ENCODE peak calls at places on chromosome 19, in ten cellular contexts. One of them, this sample, is unnamed.

GRCh38 chr19:31334849-31335624 is 14.2 kb downstream of the TSHZ3 start:
- DNase-seq in tibial artery: no peak
- DNase-seq in CD8-positive, alpha-beta T cell: no peak
- DNase-seq in ovary: no peak
- DNase-seq in body of pancreas: no peak
- DNase-seq in mammary epithelial cell: peak
- DNase-seq in thyroid gland: no peak
- DNase-seq in uterus: no peak
- DNase-seq in IMR-90: peak
- DNase-seq in adrenal gland: no peak
- DNase-seq in this sample: no peak

GRCh38 chr19:40458597-40458974 is 7.0 kb downstream of the BLVRB start:
- DNase-seq in tibial artery: no peak
- DNase-seq in CD8-positive, alpha-beta T cell: no peak
- DNase-seq in ovary: no peak
- DNase-seq in body of pancreas: no peak
- DNase-seq in mammary epithelial cell: no peak
- DNase-seq in thyroid gland: no peak
- DNase-seq in uterus: no peak
- DNase-seq in IMR-90: no peak
- DNase-seq in adrenal gland: no peak
- DNase-seq in this sample: no peak

GRCh38 chr19:45782820-45783785 is 813 bp upstream of the DMPK start:
- DNase-seq in tibial artery: peak
- DNase-seq in CD8-positive, alpha-beta T cell: no peak
- DNase-seq in ovary: peak
- DNase-seq in body of pancreas: no peak
- DNase-seq in mammary epithelial cell: peak
- DNase-seq in thyroid gland: no peak
- DNase-seq in uterus: peak
- DNase-seq in IMR-90: peak
- DNase-seq in adrenal gland: peak
- DNase-seq in this sample: no peak

GRCh38 chr19:31113250-31113685 is 236.0 kb downstream of the TSHZ3 start:
- DNase-seq in tibial artery: no peak
- DNase-seq in CD8-positive, alpha-beta T cell: no peak
- DNase-seq in ovary: no peak
- DNase-seq in body of pancreas: no peak
- DNase-seq in mammary epithelial cell: no peak
- DNase-seq in thyroid gland: no peak
- DNase-seq in uterus: no peak
- DNase-seq in IMR-90: peak
- DNase-seq in adrenal gland: no peak
- DNase-seq in this sample: no peak

GRCh38 chr19:33409035-33409434 is 35.5 kb downstream of the CEBPG start:
- DNase-seq in tibial artery: no peak
- DNase-seq in CD8-positive, alpha-beta T cell: no peak
- DNase-seq in ovary: no peak
- DNase-seq in body of pancreas: no peak
- DNase-seq in mammary epithelial cell: no peak
- DNase-seq in thyroid gland: no peak
- DNase-seq in uterus: no peak
- DNase-seq in IMR-90: no peak
- DNase-seq in adrenal gland: no peak
- DNase-seq in this sample: no peak

GRCh38 chr19:29404015-29404414 is 121.8 kb upstream of the VSTM2B start:
- DNase-seq in tibial artery: no peak
- DNase-seq in CD8-positive, alpha-beta T cell: no peak
- DNase-seq in ovary: no peak
- DNase-seq in body of pancreas: no peak
- DNase-seq in mammary epithelial cell: no peak
- DNase-seq in thyroid gland: no peak
- DNase-seq in uterus: no peak
- DNase-seq in IMR-90: no peak
- DNase-seq in adrenal gland: no peak
- DNase-seq in this sample: no peak

GRCh38 chr19:35938282-35939224 is 2.4 kb downstream of the LRFN3 start:
- DNase-seq in tibial artery: no peak
- DNase-seq in CD8-positive, alpha-beta T cell: no peak
- DNase-seq in ovary: no peak
- DNase-seq in body of pancreas: no peak
- DNase-seq in mammary epithelial cell: no peak
- DNase-seq in thyroid gland: no peak
- DNase-seq in uterus: no peak
- DNase-seq in IMR-90: no peak
- DNase-seq in adrenal gland: no peak
- DNase-seq in this sample: no peak

GRCh38 chr19:48249502-48250014 is 6.2 kb downstream of the CARD8 start:
- DNase-seq in tibial artery: peak
- DNase-seq in CD8-positive, alpha-beta T cell: peak
- DNase-seq in ovary: no peak
- DNase-seq in body of pancreas: peak
- DNase-seq in mammary epithelial cell: no peak
- DNase-seq in thyroid gland: no peak
- DNase-seq in uterus: no peak
- DNase-seq in IMR-90: no peak
- DNase-seq in adrenal gland: peak
- DNase-seq in this sample: no peak

GRCh38 chr19:56823956-56824355 is 16.6 kb downstream of the PEG3 start:
- DNase-seq in tibial artery: no peak
- DNase-seq in CD8-positive, alpha-beta T cell: no peak
- DNase-seq in ovary: no peak
- DNase-seq in body of pancreas: no peak
- DNase-seq in mammary epithelial cell: no peak
- DNase-seq in thyroid gland: no peak
- DNase-seq in uterus: no peak
- DNase-seq in IMR-90: no peak
- DNase-seq in adrenal gland: no peak
- DNase-seq in this sample: no peak

GRCh38 chr19:36032251-36033104 is at the start of gene CLIP3:
- DNase-seq in tibial artery: peak
- DNase-seq in CD8-positive, alpha-beta T cell: peak
- DNase-seq in ovary: peak
- DNase-seq in body of pancreas: no peak
- DNase-seq in mammary epithelial cell: no peak
- DNase-seq in thyroid gland: no peak
- DNase-seq in uterus: peak
- DNase-seq in IMR-90: peak
- DNase-seq in adrenal gland: peak
- DNase-seq in this sample: peak

DNA sequence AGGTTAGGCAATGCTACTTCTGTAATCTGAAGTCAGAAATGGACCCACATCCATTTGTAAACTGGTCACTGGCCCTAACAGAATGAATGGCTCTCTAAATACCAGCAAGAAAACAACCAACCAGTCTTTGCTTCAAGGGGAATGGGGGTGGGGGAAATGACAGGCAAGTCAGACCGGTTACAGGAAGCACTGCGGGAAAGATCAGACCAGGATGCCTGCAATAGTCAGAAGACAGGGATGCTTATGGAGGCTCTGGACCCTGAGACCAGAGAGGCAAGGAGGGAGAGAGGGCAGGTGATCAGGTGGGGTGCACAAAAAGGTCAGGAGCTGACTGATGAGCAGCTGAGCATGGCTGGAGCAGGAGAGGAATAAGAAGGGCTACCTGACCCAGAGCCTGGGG is 13.1 kb downstream of the MED26 start:
- DNase-seq in tibial artery: no peak
- DNase-seq in CD8-positive, alpha-beta T cell: no peak
- DNase-seq in ovary: no peak
- DNase-seq in body of pancreas: no peak
- DNase-seq in mammary epithelial cell: no peak
- DNase-seq in thyroid gland: no peak
- DNase-seq in uterus: no peak
- DNase-seq in IMR-90: no peak
- DNase-seq in adrenal gland: no peak
- DNase-seq in this sample: no peak
- H3K27ac ChIP-seq in tibial artery: no peak
- H3K27ac ChIP-seq in CD8-positive, alpha-beta T cell: no peak
- H3K27ac ChIP-seq in ovary: no peak
- H3K27ac ChIP-seq in body of pancreas: no peak
- H3K27ac ChIP-seq in mammary epithelial cell: no peak
- H3K27ac ChIP-seq in thyroid gland: no peak
- H3K27ac ChIP-seq in uterus: no peak
- H3K27ac ChIP-seq in IMR-90: no peak
- H3K27ac ChIP-seq in adrenal gland: no peak
- H3K27ac ChIP-seq in this sample: no peak

DNA sequence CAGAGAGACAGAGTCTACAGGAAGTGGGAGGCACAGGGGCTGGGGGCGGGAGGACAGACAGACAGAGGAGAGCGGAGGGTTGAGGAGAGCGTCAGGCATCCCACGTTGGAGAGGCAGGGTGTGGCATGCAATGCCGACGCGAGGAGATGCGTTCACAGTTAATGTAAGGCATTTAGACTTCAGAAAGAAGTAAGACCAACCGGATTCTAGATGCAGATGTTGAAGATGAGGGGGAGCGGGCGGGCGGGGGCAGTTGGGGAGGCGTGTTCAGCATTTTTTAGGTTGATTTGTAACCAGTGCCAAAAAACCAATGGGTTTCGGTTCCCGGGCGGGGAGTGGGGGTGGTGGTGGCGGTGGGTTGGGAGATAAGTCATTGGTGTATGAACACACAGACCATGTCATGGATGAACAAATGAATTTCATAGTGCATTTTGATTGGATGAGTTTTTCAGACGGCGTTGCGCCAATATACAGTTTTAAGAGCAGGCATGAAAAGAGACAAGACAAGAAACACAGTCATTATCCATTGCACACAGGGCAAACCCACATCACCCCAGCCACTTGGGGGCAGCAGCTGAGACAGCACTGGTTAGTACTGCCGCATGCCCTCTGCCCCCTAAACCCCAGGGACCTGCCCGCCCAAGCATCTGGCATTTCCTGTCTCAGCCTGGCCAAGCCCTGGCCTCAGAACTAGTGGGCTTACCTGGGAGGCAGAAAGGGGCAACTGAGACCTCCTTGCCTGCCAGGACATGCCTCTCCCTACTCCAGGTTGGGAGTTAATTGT is 91.3 kb downstream of the IER2 start:
- DNase-seq in tibial artery: no peak
- DNase-seq in CD8-positive, alpha-beta T cell: peak
- DNase-seq in ovary: no peak
- DNase-seq in body of pancreas: no peak
- DNase-seq in mammary epithelial cell: peak
- DNase-seq in thyroid gland: no peak
- DNase-seq in uterus: no peak
- DNase-seq in IMR-90: no peak
- DNase-seq in adrenal gland: no peak
- DNase-seq in this sample: no peak
- TF ChIP-seq CTCF in tibial artery: no peak
- TF ChIP-seq CTCF in CD8-positive, alpha-beta T cell: no peak
- TF ChIP-seq CTCF in ovary: no peak
- TF ChIP-seq CTCF in body of pancreas: no peak
- TF ChIP-seq CTCF in mammary epithelial cell: peak
- TF ChIP-seq CTCF in thyroid gland: no peak
- TF ChIP-seq CTCF in uterus: no peak
- TF ChIP-seq CTCF in IMR-90: no peak
- TF ChIP-seq CTCF in adrenal gland: no peak
- TF ChIP-seq CTCF in this sample: no peak

GRCh38 chr19:1725100-1726064 is 27.9 kb upstream of the ONECUT3 start:
- DNase-seq in tibial artery: no peak
- DNase-seq in CD8-positive, alpha-beta T cell: no peak
- DNase-seq in ovary: peak
- DNase-seq in body of pancreas: peak
- DNase-seq in mammary epithelial cell: peak
- DNase-seq in thyroid gland: no peak
- DNase-seq in uterus: no peak
- DNase-seq in IMR-90: peak
- DNase-seq in adrenal gland: peak
- DNase-seq in this sample: peak

GRCh38 chr19:1729568-1729925 is 23.8 kb upstream of the ONECUT3 start:
- DNase-seq in tibial artery: no peak
- DNase-seq in CD8-positive, alpha-beta T cell: no peak
- DNase-seq in ovary: no peak
- DNase-seq in body of pancreas: no peak
- DNase-seq in mammary epithelial cell: no peak
- DNase-seq in thyroid gland: no peak
- DNase-seq in uterus: no peak
- DNase-seq in IMR-90: no peak
- DNase-seq in adrenal gland: no peak
- DNase-seq in this sample: no peak

GRCh38 chr19:1730157-1730556 is 23.1 kb upstream of the ONECUT3 start:
- DNase-seq in tibial artery: no peak
- DNase-seq in CD8-positive, alpha-beta T cell: no peak
- DNase-seq in ovary: no peak
- DNase-seq in body of pancreas: no peak
- DNase-seq in mammary epithelial cell: no peak
- DNase-seq in thyroid gland: no peak
- DNase-seq in uterus: no peak
- DNase-seq in IMR-90: no peak
- DNase-seq in adrenal gland: no peak
- DNase-seq in this sample: no peak

GRCh38 chr19:1734328-1734966 is 18.9 kb upstream of the ONECUT3 start:
- DNase-seq in tibial artery: no peak
- DNase-seq in CD8-positive, alpha-beta T cell: no peak
- DNase-seq in ovary: no peak
- DNase-seq in body of pancreas: no peak
- DNase-seq in mammary epithelial cell: no peak
- DNase-seq in thyroid gland: no peak
- DNase-seq in uterus: no peak
- DNase-seq in IMR-90: no peak
- DNase-seq in adrenal gland: no peak
- DNase-seq in this sample: no peak

DNA sequence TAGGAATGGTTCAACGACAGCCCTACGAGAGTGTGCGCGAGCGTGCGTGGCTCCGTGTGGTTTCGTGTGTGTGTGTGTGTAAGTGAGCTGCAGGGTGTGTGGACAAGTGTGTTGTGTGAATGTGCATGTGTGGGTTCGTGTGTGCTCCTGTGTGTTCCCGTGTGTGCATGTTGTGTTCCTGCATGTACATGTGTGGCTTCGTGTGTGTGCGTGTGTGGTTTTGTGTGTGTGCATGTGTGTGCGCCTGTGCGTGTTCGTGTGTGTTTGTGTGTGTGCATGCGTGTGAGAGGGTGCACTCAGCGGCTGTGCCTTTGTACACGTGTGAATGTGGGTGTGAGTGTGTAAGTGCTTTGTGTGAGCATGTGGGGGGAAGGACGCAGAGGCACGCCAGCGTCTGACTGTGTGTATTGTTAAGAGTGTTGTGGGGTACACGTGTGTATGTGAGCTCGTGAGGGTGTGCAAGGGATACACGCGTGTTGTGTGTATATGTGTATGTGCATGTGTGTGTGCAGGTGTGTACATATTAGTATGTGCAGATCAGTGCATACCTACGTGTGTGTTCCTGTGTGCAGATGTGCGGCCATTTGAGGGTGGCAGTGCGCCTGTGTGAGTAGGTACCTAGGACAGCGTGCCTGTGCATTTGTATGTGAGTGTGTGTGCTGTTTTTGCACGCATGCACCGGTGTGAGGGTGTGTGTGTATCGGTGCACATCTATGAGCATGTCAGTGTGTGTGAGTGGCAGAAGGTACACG is 24.3 kb upstream of the ONECUT3 start:
- DNase-seq in tibial artery: no peak
- DNase-seq in CD8-positive, alpha-beta T cell: no peak
- DNase-seq in ovary: no peak
- DNase-seq in body of pancreas: no peak
- DNase-seq in mammary epithelial cell: no peak
- DNase-seq in thyroid gland: no peak
- DNase-seq in uterus: no peak
- DNase-seq in IMR-90: no peak
- DNase-seq in adrenal gland: no peak
- DNase-seq in this sample: no peak
- H3K27ac ChIP-seq in tibial artery: no peak
- H3K27ac ChIP-seq in CD8-positive, alpha-beta T cell: no peak
- H3K27ac ChIP-seq in ovary: no peak
- H3K27ac ChIP-seq in body of pancreas: no peak
- H3K27ac ChIP-seq in mammary epithelial cell: no peak
- H3K27ac ChIP-seq in thyroid gland: no peak
- H3K27ac ChIP-seq in uterus: no peak
- H3K27ac ChIP-seq in IMR-90: no peak
- H3K27ac ChIP-seq in adrenal gland: no peak
- H3K27ac ChIP-seq in this sample: no peak

GRCh38 chr19:4436231-4436630 is 21.4 kb downstream of the UBXN6 start:
- DNase-seq in tibial artery: no peak
- DNase-seq in CD8-positive, alpha-beta T cell: no peak
- DNase-seq in ovary: no peak
- DNase-seq in body of pancreas: no peak
- DNase-seq in mammary epithelial cell: no peak
- DNase-seq in thyroid gland: no peak
- DNase-seq in uterus: no peak
- DNase-seq in IMR-90: no peak
- DNase-seq in adrenal gland: no peak
- DNase-seq in this sample: no peak
- TF ChIP-seq CTCF in tibial artery: no peak
- TF ChIP-seq CTCF in CD8-positive, alpha-beta T cell: no peak
- TF ChIP-seq CTCF in ovary: no peak
- TF ChIP-seq CTCF in body of pancreas: no peak
- TF ChIP-seq CTCF in mammary epithelial cell: no peak
- TF ChIP-seq CTCF in thyroid gland: no peak
- TF ChIP-seq CTCF in uterus: no peak
- TF ChIP-seq CTCF in IMR-90: no peak
- TF ChIP-seq CTCF in adrenal gland: no peak
- TF ChIP-seq CTCF in this sample: no peak

This sample was measured in hepatocyte.